ENCODE peak calls at places on chromosomes 12 and 14, in seven cellular contexts. P, T, Y, F, N, L and R are unnamed samples.

GRCh38 chr14:35632276-35633071 is 98.5 kb downstream of the INSM2 start:
- DNase-seq in P (peak), T (no peak), Y (no peak), F (no peak), N (no peak), L (peak), R (no peak)

GRCh38 chr14:87935895-87936294 is 57.1 kb downstream of the GALC start:
- DNase-seq in P (no peak), T (no peak), Y (no peak), F (no peak), N (no peak), L (no peak), R (no peak)

GRCh38 chr14:42110167-42110566 is 503.5 kb downstream of the LRFN5 start:
- DNase-seq in P (peak), T (peak), Y (peak), F (peak), N (no peak), L (peak), R (peak)

GRCh38 chr14:32933943-32934890 is 4.5 kb upstream of the NPAS3 start:
- DNase-seq in P (peak), T (peak), Y (peak), F (no peak), N (no peak), L (peak), R (no peak)

GRCh38 chr12:75722714-75723200 is 211.3 kb upstream of the KRR1 start:
- DNase-seq in P (peak), T (peak), Y (no peak), F (peak), N (no peak), L (peak), R (peak)

GRCh38 chr14:93013368-93013719 is 90.4 kb downstream of the CHGA start:
- DNase-seq in P (peak), T (no peak), Y (no peak), F (no peak), N (no peak), L (no peak), R (peak)

GRCh38 chr12:10392394-10392930 is 2.6 kb upstream of the KLRK1 start:
- DNase-seq in P (peak), T (peak), Y (no peak), F (peak), N (no peak), L (peak), R (peak)

GRCh38 chr12:103947871-103948555 is 17.7 kb upstream of the TDG start:
- DNase-seq in P (no peak), T (no peak), Y (no peak), F (no peak), N (no peak), L (no peak), R (no peak)

GRCh38 chr14:36317650-36318049 is 2.8 kb downstream of the MBIP start:
- DNase-seq in P (peak), T (peak), Y (no peak), F (no peak), N (no peak), L (peak), R (peak)

GRCh38 chr14:99879401-99880295 is 86.4 kb downstream of the EML1 start:
- DNase-seq in P (peak), T (peak), Y (no peak), F (no peak), N (no peak), L (peak), R (peak)

GRCh38 chr14:94009767-94010166 is 12.7 kb downstream of the CCDC197 start:
- DNase-seq in P (peak), T (peak), Y (no peak), F (no peak), N (no peak), L (no peak), R (peak)

GRCh38 chr14:91331761-91332447 is 85.7 kb downstream of the CCDC88C start:
- DNase-seq in P (no peak), T (no peak), Y (no peak), F (no peak), N (no peak), L (no peak), R (peak)

GRCh38 chr12:93060071-93060665 is 131.1 kb upstream of the EEA1 start:
- DNase-seq in P (no peak), T (no peak), Y (no peak), F (no peak), N (no peak), L (no peak), R (no peak)

GRCh38 chr12:91774471-91774921 is 371.1 kb downstream of the BTG1 start:
- DNase-seq in P (peak), T (peak), Y (no peak), F (peak), N (no peak), L (no peak), R (peak)

GRCh38 chr12:101852998-101853397 is 22.2 kb upstream of the GNPTAB start:
- DNase-seq in P (no peak), T (no peak), Y (no peak), F (no peak), N (no peak), L (no peak), R (no peak)

GRCh38 chr12:83656004-83656403 is 969.3 kb downstream of the TMTC2 start:
- DNase-seq in P (no peak), T (peak), Y (no peak), F (no peak), N (no peak), L (no peak), R (no peak)

GRCh38 chr12:117968826-117969659 is at the start of gene KSR2:
- DNase-seq in P (peak), T (peak), Y (peak), F (peak), N (no peak), L (peak), R (peak)

GRCh38 chr12:48542300-48542928 is 17.0 kb downstream of the OR8S1 start:
- DNase-seq in P (peak), T (peak), Y (peak), F (peak), N (peak), L (peak), R (peak)

GRCh38 chr12:27014859-27015729 is 910 bp upstream of the TM7SF3 start:
- DNase-seq in P (no peak), T (no peak), Y (no peak), F (peak), N (no peak), L (no peak), R (no peak)
- TF ChIP-seq CTCF in P (no peak), T (no peak), Y (no peak), F (no peak), N (no peak), L (no peak), R (no peak)

GRCh38 chr12:120366884-120367251 is 2.1 kb downstream of the MSI1 start:
- DNase-seq in P (no peak), T (no peak), Y (no peak), F (no peak), N (no peak), L (no peak), R (no peak)

GRCh38 chr12:120366341-120366705 is 2.6 kb downstream of the MSI1 start:
- DNase-seq in P (no peak), T (no peak), Y (no peak), F (no peak), N (no peak), L (no peak), R (no peak)

GRCh38 chr12:120367924-120368788 is 808 bp downstream of the MSI1 start:
- DNase-seq in P (peak), T (no peak), Y (peak), F (no peak), N (no peak), L (no peak), R (no peak)

GRCh38 chr12:120368789-120369475 is at the start of gene MSI1:
- DNase-seq in P (no peak), T (no peak), Y (peak), F (no peak), N (no peak), L (no peak), R (no peak)

DNA sequence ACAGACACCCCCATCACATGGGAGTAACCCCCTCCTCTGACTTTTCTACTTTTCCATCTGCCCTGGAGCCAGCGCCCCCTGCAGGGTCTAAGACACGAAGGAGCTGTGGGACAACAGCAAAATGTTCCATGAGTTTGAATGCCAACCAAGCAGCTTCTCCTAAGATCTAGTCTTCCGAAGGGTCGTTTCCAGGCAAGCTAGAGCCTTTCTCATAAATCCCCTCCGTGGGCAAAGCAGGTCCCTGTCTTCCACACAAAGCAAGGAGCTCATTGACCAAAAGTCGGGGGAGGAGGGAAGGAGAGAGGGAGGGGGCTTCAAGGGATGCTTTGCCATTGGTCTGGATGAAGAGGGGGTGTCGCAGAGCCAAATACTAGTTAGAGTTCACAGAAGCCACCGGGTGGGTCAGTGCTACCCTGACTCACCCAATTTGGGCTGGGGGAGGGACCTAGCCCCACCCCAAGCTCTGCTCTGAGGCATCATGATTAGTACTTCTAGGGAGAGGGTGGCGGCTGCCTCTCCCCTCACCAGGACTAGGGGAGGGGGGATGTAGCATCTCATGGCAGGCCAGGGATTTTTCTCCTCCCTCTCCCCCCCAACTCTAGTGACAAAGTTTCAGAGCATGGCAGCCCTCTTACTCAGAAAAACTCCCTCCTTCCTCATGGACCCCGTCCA is 1.6 kb downstream of the MSI1 start:
- DNase-seq in P (no peak), T (no peak), Y (peak), F (peak), N (no peak), L (peak), R (no peak)
- TF ChIP-seq CTCF in P (peak), T (peak), Y (peak), F (peak), N (peak), L (peak), R (peak)

DNA sequence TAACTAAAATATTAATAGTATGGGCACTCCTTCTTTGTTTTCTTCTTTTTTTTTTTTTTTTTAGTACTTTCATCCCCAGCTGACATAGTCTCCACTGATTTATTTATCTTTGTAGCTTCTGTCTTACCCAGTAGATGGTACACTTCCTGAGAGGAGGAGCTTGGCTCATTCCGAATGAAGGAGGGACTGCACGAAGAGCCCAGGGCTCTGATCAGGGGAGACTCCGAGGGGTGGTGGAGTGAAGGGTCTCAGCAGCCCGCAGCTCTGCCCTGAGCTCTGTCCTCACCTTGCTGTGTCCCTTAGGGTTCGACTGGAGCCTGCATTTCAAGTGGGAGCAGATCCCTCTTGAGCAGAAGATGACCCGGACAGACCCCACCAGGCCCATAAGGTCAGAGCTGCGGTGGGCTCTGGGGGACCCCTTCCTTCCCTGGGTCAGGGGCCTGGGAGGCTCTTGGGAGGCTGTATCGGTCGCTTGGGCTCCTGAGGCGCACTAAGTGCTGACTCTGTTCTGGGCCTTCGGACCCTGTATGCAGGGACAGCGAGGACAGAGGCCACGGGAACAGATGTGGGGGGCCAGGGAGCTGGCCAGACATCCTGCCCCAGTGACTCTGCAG is 65.2 kb downstream of the ERH start:
- DNase-seq in P (no peak), T (no peak), Y (no peak), F (no peak), N (no peak), L (no peak), R (no peak)
- TF ChIP-seq CTCF in P (no peak), T (no peak), Y (no peak), F (no peak), N (no peak), L (no peak), R (no peak)

DNA sequence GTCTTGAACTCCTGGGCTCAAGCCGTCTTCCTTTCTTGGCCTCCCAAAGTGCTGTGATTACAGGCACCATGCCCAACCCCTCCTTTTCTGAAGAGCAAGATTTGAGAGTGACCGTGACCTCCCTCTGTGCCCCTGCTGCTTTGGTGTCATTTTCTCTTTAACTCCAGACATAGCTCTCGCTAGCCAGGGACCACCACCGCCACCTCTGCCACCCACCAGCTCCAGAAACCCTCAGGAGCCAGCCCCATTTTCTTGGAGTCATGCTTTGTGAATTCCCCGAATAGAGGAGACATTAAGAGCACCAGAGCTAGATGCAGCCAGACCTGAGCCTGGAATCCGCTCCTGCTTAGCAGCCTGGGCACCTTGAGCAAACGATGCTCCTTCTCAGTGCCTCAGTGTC is 18.2 kb downstream of the SDSL start:
- DNase-seq in P (no peak), T (no peak), Y (no peak), F (no peak), N (no peak), L (no peak), R (no peak)
- TF ChIP-seq CTCF in P (no peak), T (no peak), Y (no peak), F (no peak), N (no peak), L (no peak), R (no peak)

GRCh38 chr14:105333613-105334364 is 19.2 kb downstream of the PACS2 start:
- DNase-seq in P (no peak), T (no peak), Y (no peak), F (no peak), N (no peak), L (no peak), R (no peak)

GRCh38 chr14:105333020-105333490 is 18.5 kb downstream of the PACS2 start:
- DNase-seq in P (no peak), T (no peak), Y (no peak), F (no peak), N (no peak), L (no peak), R (no peak)

GRCh38 chr14:105335735-105336476 is 21.4 kb downstream of the PACS2 start:
- DNase-seq in P (no peak), T (no peak), Y (no peak), F (no peak), N (no peak), L (no peak), R (no peak)

GRCh38 chr14:105336477-105337287 is 22.1 kb downstream of the PACS2 start:
- DNase-seq in P (no peak), T (no peak), Y (no peak), F (no peak), N (no peak), L (no peak), R (no peak)

DNA sequence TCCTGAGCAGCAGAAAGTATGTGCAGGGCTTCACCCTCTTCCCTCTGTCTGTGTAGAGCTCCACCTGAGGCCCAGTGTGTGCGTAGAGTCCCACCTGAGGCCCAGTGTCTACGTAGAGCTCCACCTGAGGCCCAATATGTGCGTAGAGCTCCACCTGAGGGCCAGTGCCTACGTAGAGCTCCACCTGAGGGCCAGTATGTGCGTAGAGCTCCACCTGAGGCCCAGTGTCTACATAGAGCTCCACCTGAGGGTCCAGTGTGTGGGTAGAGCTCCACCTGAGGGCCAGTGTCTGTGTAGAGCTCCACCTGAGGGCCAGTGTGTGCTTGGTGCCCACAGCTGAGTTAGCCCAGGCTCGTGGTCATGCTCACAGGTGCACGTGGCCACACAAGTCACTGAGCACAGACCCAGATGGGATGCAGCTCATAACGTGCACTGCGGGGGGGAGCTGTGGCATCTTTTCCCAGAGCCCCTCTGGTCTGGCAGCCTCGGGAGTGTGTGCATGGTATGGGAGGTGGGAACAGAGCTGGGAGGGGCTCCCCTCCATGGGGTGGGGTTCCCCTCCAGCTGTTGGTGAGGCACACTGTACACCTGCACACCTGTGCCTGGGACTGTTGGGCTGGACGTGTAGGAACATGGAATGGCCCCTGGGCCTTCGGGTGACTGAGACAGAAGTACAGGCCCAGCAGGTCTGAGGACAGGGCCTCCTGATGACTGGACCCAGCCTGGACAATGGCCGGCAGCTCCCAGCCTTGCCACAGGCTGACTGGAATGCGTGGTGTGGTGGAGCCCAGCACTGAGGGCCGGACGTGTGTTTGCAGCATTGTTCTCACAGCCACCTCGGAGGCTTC is 20.1 kb downstream of the PACS2 start:
- DNase-seq in P (no peak), T (no peak), Y (no peak), F (no peak), N (no peak), L (no peak), R (no peak)
- TF ChIP-seq CTCF in P (peak), T (no peak), Y (no peak), F (no peak), N (no peak), L (no peak), R (no peak)

DNA sequence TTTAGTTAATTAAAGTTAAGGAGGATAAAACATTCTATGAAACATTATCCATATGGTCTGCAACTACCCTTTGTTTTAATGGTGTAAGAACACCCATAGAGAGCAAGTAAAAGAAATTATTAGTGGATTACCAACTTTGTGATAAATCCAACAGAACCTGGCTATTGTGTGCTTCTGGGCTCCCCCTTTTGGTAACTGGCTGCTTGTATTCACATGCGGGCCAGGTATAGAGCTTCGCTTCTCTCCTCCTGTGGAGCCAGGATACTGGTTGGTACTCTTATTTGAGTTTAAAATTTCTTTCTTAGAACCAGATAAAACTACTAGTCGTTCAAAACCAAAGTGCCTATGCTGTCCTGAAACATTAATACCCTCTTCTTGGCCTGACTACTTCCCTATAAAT is 81.0 kb downstream of the PTPRR start:
- DNase-seq in P (no peak), T (no peak), Y (no peak), F (no peak), N (no peak), L (no peak), R (no peak)
- TF ChIP-seq CTCF in P (peak), T (peak), Y (no peak), F (no peak), N (no peak), L (no peak), R (no peak)

GRCh38 chr14:69543341-69544249 is 31.1 kb downstream of the CCDC177 start:
- DNase-seq in P (peak), T (peak), Y (no peak), F (peak), N (peak), L (no peak), R (peak)

GRCh38 chr14:69553221-69553620 is 21.4 kb downstream of the CCDC177 start:
- DNase-seq in P (peak), T (no peak), Y (no peak), F (peak), N (no peak), L (no peak), R (peak)

GRCh38 chr14:69542311-69542710 is 32.4 kb downstream of the CCDC177 start:
- DNase-seq in P (no peak), T (no peak), Y (no peak), F (no peak), N (no peak), L (no peak), R (no peak)

GRCh38 chr14:69548566-69548965 is 26.1 kb downstream of the CCDC177 start:
- DNase-seq in P (no peak), T (no peak), Y (no peak), F (no peak), N (no peak), L (no peak), R (no peak)

GRCh38 chr14:69547701-69548348 is 26.8 kb downstream of the CCDC177 start:
- DNase-seq in P (no peak), T (no peak), Y (peak), F (no peak), N (no peak), L (peak), R (no peak)
- TF ChIP-seq CTCF in P (peak), T (peak), Y (peak), F (peak), N (peak), L (peak), R (peak)